ENCODE peak calls at places on chromosomes 7 and 10, in four cellular contexts. K is T-helper 2 cell, U is NCI-H1436, L is SK-N-DZ. C is an unnamed sample.
A peak's percentile ranks its signal among the peaks of the same experiment; 100 is the strongest.

GRCh38 chr10:3113343-3113720 is 46.0 kb downstream of the PFKP start:
- DNase-seq in K (no peak), U (no peak), L (no peak), C (no peak)

GRCh38 chr7:110065112-110065511 is 1025.8 kb upstream of the LRRN3 start:
- DNase-seq in K (no peak), U (peak; percentile 75), L (no peak), C (no peak)

GRCh38 chr10:131587976-131588680 is 276.6 kb upstream of the TCERG1L start:
- DNase-seq in K (no peak), U (no peak), L (no peak), C (no peak)

GRCh38 chr7:111982804-111983203 is 223.4 kb downstream of the DOCK4 start:
- DNase-seq in K (no peak), U (no peak), L (no peak), C (no peak)

GRCh38 chr10:58291538-58292174 is 22.7 kb downstream of the CISD1 start:
- DNase-seq in K (no peak), U (peak; percentile 54), L (peak; percentile 60), C (peak; percentile 14)

GRCh38 chr7:29336851-29337627 is 142.5 kb downstream of the CHN2 start:
- DNase-seq in K (no peak), U (no peak), L (no peak), C (no peak)

GRCh38 chr7:84629640-84630318 is 435.2 kb upstream of the SEMA3A start:
- DNase-seq in K (no peak), U (no peak), L (no peak), C (no peak)

GRCh38 chr7:29588212-29588611 is 24.6 kb downstream of the PRR15 start:
- DNase-seq in K (no peak), U (no peak), L (no peak), C (no peak)

GRCh38 chr10:52940921-52941320 is 168.3 kb upstream of the MBL2 start:
- DNase-seq in K (no peak), U (no peak), L (no peak), C (no peak)

GRCh38 chr10:70927221-70927943 is 39.0 kb upstream of the PCBD1 start:
- DNase-seq in K (no peak), U (no peak), L (no peak), C (no peak)

GRCh38 chr7:128103498-128104108 is 72.4 kb upstream of the LRRC4 start:
- DNase-seq in K (no peak), U (no peak), L (no peak), C (no peak)

GRCh38 chr10:97810476-97810875 is 38.7 kb upstream of the SFRP5 start:
- DNase-seq in K (no peak), U (no peak), L (no peak), C (no peak)

C was measured in T-helper 1 cell.